ENCODE peak calls at places on chromosomes 5 and 9, in five cellular contexts. N, F, U, I and Q are unnamed samples.

GRCh38 chr5:54844905-54845566 is 140.4 kb downstream of the ESM1 start:
- DNase-seq in I (no peak), F (no peak), N (peak; percentile 56), U (no peak), Q (peak; percentile 71)

GRCh38 chr9:133428579-133429215 is 6.5 kb downstream of the ADAMTS13 start:
- DNase-seq in I (no peak), F (no peak), N (peak; percentile 38), U (no peak), Q (peak; percentile 92)

GRCh38 chr9:132770775-132771310 is 100.6 kb downstream of the GTF3C4 start:
- DNase-seq in N (no peak), F (no peak), I (no peak), U (no peak), Q (no peak)

GRCh38 chr5:30539004-30539634 is 654.4 kb upstream of the CDH6 start:
- DNase-seq in N (no peak), F (no peak), I (peak; percentile 30), U (no peak), Q (no peak)

GRCh38 chr9:33813712-33814641 is 3.0 kb upstream of the UBE2R2 start:
- DNase-seq in N (peak; percentile 92), I (no peak), U (no peak), F (no peak), Q (peak; percentile 92)

GRCh38 chr9:120985759-120986353 is 59.3 kb upstream of the TRAF1 start:
- DNase-seq in F (no peak), U (no peak), N (peak; percentile 76), I (no peak), Q (no peak)

GRCh38 chr9:88092699-88093359 is 45.4 kb downstream of the SPATA31C2 start:
- DNase-seq in F (no peak), N (no peak), I (no peak), U (no peak), Q (peak; percentile 52)

GRCh38 chr5:54927097-54927746 is 58.2 kb downstream of the ESM1 start:
- DNase-seq in U (no peak), I (no peak), N (no peak), F (no peak), Q (no peak)

GRCh38 chr5:104347119-104347708 is 784.6 kb upstream of the NUDT12 start:
- DNase-seq in N (peak; percentile 3), U (no peak), F (no peak), I (no peak), Q (no peak)

GRCh38 chr9:27460225-27461023 is 63.7 kb upstream of the IFNK start:
- DNase-seq in U (no peak), N (peak; percentile 34), I (no peak), F (no peak), Q (no peak)

GRCh38 chr9:36820392-36820861 is 213.6 kb downstream of the PAX5 start:
- DNase-seq in U (no peak), I (no peak), N (no peak), F (no peak), Q (peak; percentile 86)

GRCh38 chr5:149635394-149635793 is 54.1 kb downstream of the ARHGEF37 start:
- DNase-seq in U (no peak), I (no peak), F (no peak), N (peak; percentile 71), Q (no peak)

GRCh38 chr5:149633671-149634350 is 52.5 kb downstream of the ARHGEF37 start:
- DNase-seq in N (peak; percentile 42), U (no peak), F (no peak), I (no peak), Q (no peak)

GRCh38 chr5:149631506-149631905 is 50.2 kb downstream of the ARHGEF37 start:
- DNase-seq in F (no peak), I (no peak), N (no peak), U (no peak), Q (no peak)

GRCh38 chr5:149630337-149630736 is 49.0 kb downstream of the ARHGEF37 start:
- DNase-seq in I (peak; percentile 47), F (no peak), N (no peak), U (no peak), Q (no peak)

DNA sequence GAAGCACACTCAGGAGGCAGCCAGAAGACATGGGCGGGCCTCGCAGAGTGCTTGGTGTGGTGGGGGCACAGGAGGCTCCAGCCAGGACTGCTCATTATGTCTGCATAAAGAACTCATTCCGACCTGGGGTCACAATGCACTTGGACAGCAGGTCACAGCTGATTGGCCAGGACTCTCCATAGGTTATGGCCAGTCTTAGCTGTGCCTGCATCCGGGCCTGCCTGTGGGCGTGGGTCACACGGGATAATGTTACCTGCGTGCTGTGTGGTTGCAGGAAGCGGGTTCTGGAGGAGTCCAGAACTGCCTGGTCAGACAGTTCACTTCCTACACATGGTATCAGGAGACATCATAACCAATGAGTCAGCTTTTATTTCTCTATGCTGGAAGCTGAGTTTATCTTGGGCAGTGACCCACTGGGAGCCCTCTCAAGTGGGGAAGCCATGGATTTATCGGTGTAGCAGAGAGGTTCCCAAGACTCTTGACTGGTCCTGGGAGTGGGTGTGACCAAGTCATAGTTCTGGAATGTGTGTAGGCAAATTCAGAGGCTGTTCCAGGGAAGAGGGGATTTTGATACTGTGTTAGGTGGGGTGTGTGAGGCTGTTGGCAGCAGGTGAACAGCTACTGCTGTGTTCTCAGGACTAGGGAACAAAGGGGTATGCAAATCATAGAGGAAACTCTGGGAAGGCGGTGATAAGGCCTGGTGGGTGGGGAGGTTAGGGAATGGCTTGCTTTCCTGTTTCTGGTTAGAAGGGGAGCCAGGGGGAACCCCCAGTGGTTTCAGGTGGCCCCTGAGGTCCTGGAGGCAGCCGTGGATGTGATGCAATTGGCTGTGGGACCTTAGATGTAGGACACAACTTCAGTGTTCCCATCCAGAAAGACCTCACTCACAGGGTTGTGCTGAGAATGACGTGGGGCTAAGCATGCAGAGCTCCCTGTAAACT is 51.3 kb downstream of the ARHGEF37 start:
- DNase-seq in F (no peak), U (no peak), I (peak; percentile 31), N (peak; percentile 82), Q (peak; percentile 95)
- H3K27ac ChIP-seq in F (no peak overlapping the region), U (no peak overlapping the region), I (no peak overlapping the region), N (peak overlapping the region; percentile 10), Q (peak overlapping the region; percentile 82)

DNA sequence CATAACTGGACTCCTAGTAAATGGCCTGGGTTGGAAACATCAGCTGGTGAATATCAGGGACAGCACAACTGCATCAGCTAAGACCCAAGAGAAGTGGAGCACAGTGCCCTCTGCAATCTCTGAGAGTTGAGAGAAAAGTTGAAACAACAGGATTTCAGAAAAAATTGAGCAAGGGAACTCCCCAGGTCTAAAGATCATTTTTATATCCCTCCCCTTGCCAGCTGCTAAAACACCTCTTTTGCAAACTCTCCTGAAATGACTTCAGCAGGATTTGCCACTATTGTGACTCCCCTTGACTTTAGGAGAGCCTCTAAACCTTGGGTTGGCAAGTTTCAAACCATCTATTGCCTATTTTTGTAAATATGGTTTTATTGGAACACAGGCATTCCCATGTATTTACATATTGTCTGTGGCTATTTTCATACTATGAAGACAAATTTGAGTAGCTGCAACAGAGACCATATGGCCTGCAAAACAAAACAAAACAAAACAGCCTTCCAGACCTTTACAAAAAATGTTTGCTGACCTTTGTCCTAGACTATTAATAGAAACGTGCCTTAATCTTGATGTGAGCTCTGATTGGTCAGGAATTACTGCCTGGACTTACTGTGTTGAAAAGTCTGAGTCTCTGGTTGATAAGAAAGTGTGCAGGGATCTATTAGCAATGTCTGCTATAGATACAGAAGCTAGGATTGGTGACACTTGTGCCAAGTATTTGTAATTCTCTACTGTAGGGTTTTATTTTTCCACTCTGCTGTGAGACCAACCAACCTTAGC is 37.7 kb upstream of the PLPPR1 start:
- DNase-seq in U (no peak), N (no peak), I (no peak), F (no peak), Q (no peak)
- H3K27ac ChIP-seq in U (no peak overlapping the region), N (no peak overlapping the region), I (no peak overlapping the region), F (no peak overlapping the region), Q (no peak overlapping the region)

GRCh38 chr5:154860765-154861164 is 2.3 kb downstream of the CNOT8 start:
- DNase-seq in U (no peak), F (no peak), N (peak; percentile 18), I (no peak), Q (no peak)

GRCh38 chr5:154858251-154858971 is at the start of gene CNOT8:
- DNase-seq in U (peak; percentile 97), F (peak; percentile 95), N (peak; percentile 99), I (peak; percentile 99), Q (peak; percentile 93)

GRCh38 chr5:154858972-154859950 is 834 bp downstream of the CNOT8 start:
- DNase-seq in I (no peak), F (no peak), U (no peak), N (peak; percentile 54), Q (peak; percentile 11)

GRCh38 chr5:154861946-154862345 is 3.5 kb downstream of the CNOT8 start:
- DNase-seq in N (no peak), I (no peak), F (no peak), U (no peak), Q (no peak)

DNA sequence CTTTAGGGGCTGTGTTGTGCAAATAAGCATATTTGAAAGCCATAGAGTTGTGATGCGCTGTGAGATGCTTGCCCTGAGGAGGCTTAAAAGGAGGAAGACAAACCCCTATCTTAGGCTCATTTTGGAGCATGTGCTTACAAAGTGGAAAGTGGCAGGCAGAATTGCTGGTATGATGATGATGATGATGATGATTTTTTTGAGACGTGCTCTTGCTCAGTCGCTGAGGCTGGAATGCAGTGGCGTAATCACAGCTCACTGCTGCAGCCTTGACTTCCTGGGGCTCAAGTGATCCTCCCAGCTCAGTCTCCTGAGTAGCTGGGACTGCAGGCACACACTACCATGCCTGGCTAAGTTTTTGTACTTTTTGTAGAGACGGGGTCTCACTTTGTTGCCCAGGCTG is 1.7 kb downstream of the CNOT8 start:
- DNase-seq in I (no peak), N (peak; percentile 79), F (no peak), U (no peak), Q (peak; percentile 17)
- H3K27ac ChIP-seq in I (no peak overlapping the region), N (peak overlapping the region; percentile 95), F (no peak overlapping the region), U (peak overlapping the region; percentile 98), Q (peak overlapping the region; percentile 92)

GRCh38 chr5:150080696-150081435 is 5.5 kb downstream of the CSF1R start:
- DNase-seq in F (no peak), I (no peak), U (no peak), N (no peak), Q (no peak)

GRCh38 chr5:150081541-150082283 is 4.6 kb downstream of the CSF1R start:
- DNase-seq in I (no peak), U (no peak), F (no peak), N (no peak), Q (peak; percentile 81)

GRCh38 chr5:150082364-150082763 is 4.0 kb downstream of the CSF1R start:
- DNase-seq in N (no peak), U (no peak), I (no peak), F (no peak), Q (no peak)

GRCh38 chr5:150085191-150085912 is 1.0 kb downstream of the CSF1R start:
- DNase-seq in I (no peak), F (no peak), N (no peak), U (no peak), Q (no peak)

DNA sequence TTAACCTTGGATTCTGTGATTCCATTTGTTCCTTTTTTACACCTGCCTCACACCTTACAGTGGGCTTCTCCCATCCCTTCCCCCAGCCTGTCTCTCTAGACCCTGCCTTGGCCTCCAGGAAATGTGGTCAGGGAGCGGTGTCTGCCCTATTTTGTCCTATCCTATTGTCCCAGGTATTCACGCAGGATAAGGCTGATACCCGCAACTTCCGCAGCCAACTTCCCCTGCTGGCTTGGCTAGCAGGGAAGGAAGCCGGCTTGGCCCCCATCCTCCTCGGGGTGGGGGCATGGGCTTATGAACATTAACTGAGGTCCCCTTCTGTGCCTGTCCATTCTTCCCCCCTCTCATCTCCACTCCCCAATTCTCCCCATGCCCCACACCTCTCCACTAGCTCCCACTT is 3.5 kb downstream of the CSF1R start:
- DNase-seq in I (no peak), N (no peak), U (no peak), F (no peak), Q (no peak)
- H3K27ac ChIP-seq in I (no peak overlapping the region), N (no peak overlapping the region), U (no peak overlapping the region), F (no peak overlapping the region), Q (no peak overlapping the region)